ENCODE peak calls at places on chromosome 15, in nine cellular contexts. One of them, this sample, is unnamed.

GRCh38 chr15:65082303-65082958 is 5.9 kb downstream of the KBTBD13 start:
- DNase-seq in A549: no peak
- DNase-seq in thoracic aorta: no peak
- DNase-seq in tibial nerve: no peak
- DNase-seq in mesenchymal stem cell: no peak
- DNase-seq in IMR-90: no peak
- DNase-seq in upper lobe of right lung: peak; percentile 67
- DNase-seq in tibial artery: peak; percentile 69
- DNase-seq in astrocyte: no peak
- DNase-seq in this sample: no peak

GRCh38 chr15:79206940-79207339 is 75.6 kb upstream of the ANKRD34C start:
- DNase-seq in A549: no peak
- DNase-seq in thoracic aorta: no peak
- DNase-seq in tibial nerve: no peak
- DNase-seq in mesenchymal stem cell: no peak
- DNase-seq in IMR-90: no peak
- DNase-seq in upper lobe of right lung: no peak
- DNase-seq in tibial artery: no peak
- DNase-seq in astrocyte: no peak
- DNase-seq in this sample: no peak

GRCh38 chr15:69577397-69577796 is 124.8 kb downstream of the RPLP1 start:
- DNase-seq in A549: no peak
- DNase-seq in thoracic aorta: no peak
- DNase-seq in tibial nerve: no peak
- DNase-seq in mesenchymal stem cell: no peak
- DNase-seq in IMR-90: no peak
- DNase-seq in upper lobe of right lung: no peak
- DNase-seq in tibial artery: no peak
- DNase-seq in astrocyte: no peak
- DNase-seq in this sample: no peak

GRCh38 chr15:87667643-87668042 is 588.9 kb downstream of the NTRK3 start:
- DNase-seq in A549: no peak
- DNase-seq in thoracic aorta: no peak
- DNase-seq in tibial nerve: no peak
- DNase-seq in mesenchymal stem cell: peak; percentile 6
- DNase-seq in IMR-90: no peak
- DNase-seq in upper lobe of right lung: no peak
- DNase-seq in tibial artery: no peak
- DNase-seq in astrocyte: no peak
- DNase-seq in this sample: no peak

GRCh38 chr15:47607750-47608149 is 109.6 kb upstream of the SEMA6D start:
- DNase-seq in A549: no peak
- DNase-seq in thoracic aorta: no peak
- DNase-seq in tibial nerve: no peak
- DNase-seq in mesenchymal stem cell: no peak
- DNase-seq in IMR-90: no peak
- DNase-seq in upper lobe of right lung: no peak
- DNase-seq in tibial artery: no peak
- DNase-seq in astrocyte: peak; percentile 36
- DNase-seq in this sample: no peak

GRCh38 chr15:45458746-45459403 is 63.7 kb downstream of the SLC30A4 start:
- DNase-seq in A549: no peak
- DNase-seq in thoracic aorta: no peak
- DNase-seq in tibial nerve: peak; percentile 63
- DNase-seq in mesenchymal stem cell: peak; percentile 57
- DNase-seq in IMR-90: peak; percentile 37
- DNase-seq in upper lobe of right lung: no peak
- DNase-seq in tibial artery: peak; percentile 78
- DNase-seq in astrocyte: no peak
- DNase-seq in this sample: peak; percentile 65

GRCh38 chr15:79016527-79017170 is 71.8 kb upstream of the CTSH start:
- DNase-seq in A549: no peak
- DNase-seq in thoracic aorta: no peak
- DNase-seq in tibial nerve: no peak
- DNase-seq in mesenchymal stem cell: no peak
- DNase-seq in IMR-90: no peak
- DNase-seq in upper lobe of right lung: no peak
- DNase-seq in tibial artery: no peak
- DNase-seq in astrocyte: no peak
- DNase-seq in this sample: no peak

GRCh38 chr15:68843425-68844311 is 23.0 kb upstream of the ANP32A start:
- DNase-seq in A549: no peak
- DNase-seq in thoracic aorta: no peak
- DNase-seq in tibial nerve: no peak
- DNase-seq in mesenchymal stem cell: peak; percentile 21
- DNase-seq in IMR-90: no peak
- DNase-seq in upper lobe of right lung: no peak
- DNase-seq in tibial artery: no peak
- DNase-seq in astrocyte: peak; percentile 6
- DNase-seq in this sample: peak; percentile 52

GRCh38 chr15:66651913-66652642 is 50.0 kb upstream of the SMAD6 start:
- DNase-seq in A549: no peak
- DNase-seq in thoracic aorta: no peak
- DNase-seq in tibial nerve: no peak
- DNase-seq in mesenchymal stem cell: no peak
- DNase-seq in IMR-90: no peak
- DNase-seq in upper lobe of right lung: no peak
- DNase-seq in tibial artery: no peak
- DNase-seq in astrocyte: no peak
- DNase-seq in this sample: no peak

GRCh38 chr15:66650433-66650832 is 51.6 kb upstream of the SMAD6 start:
- DNase-seq in A549: no peak
- DNase-seq in thoracic aorta: no peak
- DNase-seq in tibial nerve: peak; percentile 35
- DNase-seq in mesenchymal stem cell: peak; percentile 63
- DNase-seq in IMR-90: no peak
- DNase-seq in upper lobe of right lung: peak; percentile 82
- DNase-seq in tibial artery: peak; percentile 79
- DNase-seq in astrocyte: no peak
- DNase-seq in this sample: no peak

GRCh38 chr15:66649235-66649984 is 52.6 kb upstream of the SMAD6 start:
- DNase-seq in A549: no peak
- DNase-seq in thoracic aorta: no peak
- DNase-seq in tibial nerve: no peak
- DNase-seq in mesenchymal stem cell: no peak
- DNase-seq in IMR-90: no peak
- DNase-seq in upper lobe of right lung: no peak
- DNase-seq in tibial artery: no peak
- DNase-seq in astrocyte: no peak
- DNase-seq in this sample: no peak

GRCh38 chr15:66652806-66653205 is 49.2 kb upstream of the SMAD6 start:
- DNase-seq in A549: no peak
- DNase-seq in thoracic aorta: no peak
- DNase-seq in tibial nerve: no peak
- DNase-seq in mesenchymal stem cell: no peak
- DNase-seq in IMR-90: no peak
- DNase-seq in upper lobe of right lung: no peak
- DNase-seq in tibial artery: no peak
- DNase-seq in astrocyte: no peak
- DNase-seq in this sample: no peak

GRCh38 chr15:66651198-66651597 is 50.8 kb upstream of the SMAD6 start:
- DNase-seq in A549: no peak
- DNase-seq in thoracic aorta: no peak
- DNase-seq in tibial nerve: no peak
- DNase-seq in mesenchymal stem cell: peak; percentile 44
- DNase-seq in IMR-90: no peak
- DNase-seq in upper lobe of right lung: no peak
- DNase-seq in tibial artery: no peak
- DNase-seq in astrocyte: no peak
- DNase-seq in this sample: no peak
- H3K4me1 ChIP-seq in A549: peaks cover 14% of the 10 kb centered on the region
- H3K4me1 ChIP-seq in thoracic aorta: peaks cover 11% of the 10 kb centered on the region
- H3K4me1 ChIP-seq in tibial nerve: peaks cover 18% of the 10 kb centered on the region
- H3K4me1 ChIP-seq in mesenchymal stem cell: peaks cover 15% of the 10 kb centered on the region
- H3K4me1 ChIP-seq in IMR-90: peaks cover 2% of the 10 kb centered on the region
- H3K4me1 ChIP-seq in upper lobe of right lung: peaks cover 39% of the 10 kb centered on the region
- H3K4me1 ChIP-seq in tibial artery: peaks cover 40% of the 10 kb centered on the region
- H3K4me1 ChIP-seq in astrocyte: peaks cover 11% of the 10 kb centered on the region
- H3K4me1 ChIP-seq in this sample: peaks cover 9% of the 10 kb centered on the region

GRCh38 chr15:63232400-63232799 is 43.0 kb downstream of the RAB8B start:
- DNase-seq in A549: no peak
- DNase-seq in thoracic aorta: no peak
- DNase-seq in tibial nerve: no peak
- DNase-seq in mesenchymal stem cell: no peak
- DNase-seq in IMR-90: no peak
- DNase-seq in upper lobe of right lung: no peak
- DNase-seq in tibial artery: no peak
- DNase-seq in astrocyte: no peak
- DNase-seq in this sample: no peak

GRCh38 chr15:63232943-63233342 is 43.5 kb downstream of the RAB8B start:
- DNase-seq in A549: no peak
- DNase-seq in thoracic aorta: no peak
- DNase-seq in tibial nerve: no peak
- DNase-seq in mesenchymal stem cell: peak; percentile 40
- DNase-seq in IMR-90: peak; percentile 19
- DNase-seq in upper lobe of right lung: no peak
- DNase-seq in tibial artery: no peak
- DNase-seq in astrocyte: no peak
- DNase-seq in this sample: no peak

GRCh38 chr15:63231717-63232116 is 42.3 kb downstream of the RAB8B start:
- DNase-seq in A549: no peak
- DNase-seq in thoracic aorta: no peak
- DNase-seq in tibial nerve: no peak
- DNase-seq in mesenchymal stem cell: peak; percentile 28
- DNase-seq in IMR-90: no peak
- DNase-seq in upper lobe of right lung: no peak
- DNase-seq in tibial artery: no peak
- DNase-seq in astrocyte: no peak
- DNase-seq in this sample: no peak

GRCh38 chr15:63233667-63234419 is 43.6 kb upstream of the APH1B start:
- DNase-seq in A549: no peak
- DNase-seq in thoracic aorta: no peak
- DNase-seq in tibial nerve: no peak
- DNase-seq in mesenchymal stem cell: peak; percentile 59
- DNase-seq in IMR-90: peak; percentile 87
- DNase-seq in upper lobe of right lung: no peak
- DNase-seq in tibial artery: no peak
- DNase-seq in astrocyte: peak; percentile 88
- DNase-seq in this sample: no peak

DNA sequence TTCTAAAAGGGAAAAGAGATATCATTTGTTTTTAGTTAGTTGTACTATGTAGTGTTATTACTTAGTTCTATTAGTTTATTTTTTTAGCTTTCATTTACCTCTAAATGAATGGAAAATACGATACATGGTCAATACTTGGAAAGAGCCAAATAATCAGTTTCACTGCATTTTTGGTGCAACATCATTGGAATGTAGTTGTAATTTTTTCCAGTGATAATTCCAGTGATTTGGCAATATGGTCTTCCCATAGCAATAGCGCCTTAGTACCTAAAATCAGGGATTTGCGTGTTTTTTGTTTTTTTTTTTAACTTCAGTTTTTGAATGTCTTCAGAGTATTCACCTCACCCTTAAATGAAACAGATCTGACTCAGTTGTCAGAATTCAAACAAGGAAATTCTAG is 41.8 kb downstream of the RAB8B start:
- DNase-seq in A549: no peak
- DNase-seq in thoracic aorta: no peak
- DNase-seq in tibial nerve: no peak
- DNase-seq in mesenchymal stem cell: no peak
- DNase-seq in IMR-90: no peak
- DNase-seq in upper lobe of right lung: no peak
- DNase-seq in tibial artery: no peak
- DNase-seq in astrocyte: no peak
- DNase-seq in this sample: no peak
- H3K4me1 ChIP-seq in A549: peaks cover 53% of the 10 kb centered on the region
- H3K4me1 ChIP-seq in thoracic aorta: peaks cover 41% of the 10 kb centered on the region
- H3K4me1 ChIP-seq in tibial nerve: peaks cover 39% of the 10 kb centered on the region
- H3K4me1 ChIP-seq in mesenchymal stem cell: peaks cover 13% of the 10 kb centered on the region
- H3K4me1 ChIP-seq in IMR-90: peaks cover 20% of the 10 kb centered on the region
- H3K4me1 ChIP-seq in upper lobe of right lung: peaks cover 56% of the 10 kb centered on the region
- H3K4me1 ChIP-seq in tibial artery: peaks cover 25% of the 10 kb centered on the region
- H3K4me1 ChIP-seq in astrocyte: peaks cover 30% of the 10 kb centered on the region
- H3K4me1 ChIP-seq in this sample: peaks cover 66% of the 10 kb centered on the region

DNA sequence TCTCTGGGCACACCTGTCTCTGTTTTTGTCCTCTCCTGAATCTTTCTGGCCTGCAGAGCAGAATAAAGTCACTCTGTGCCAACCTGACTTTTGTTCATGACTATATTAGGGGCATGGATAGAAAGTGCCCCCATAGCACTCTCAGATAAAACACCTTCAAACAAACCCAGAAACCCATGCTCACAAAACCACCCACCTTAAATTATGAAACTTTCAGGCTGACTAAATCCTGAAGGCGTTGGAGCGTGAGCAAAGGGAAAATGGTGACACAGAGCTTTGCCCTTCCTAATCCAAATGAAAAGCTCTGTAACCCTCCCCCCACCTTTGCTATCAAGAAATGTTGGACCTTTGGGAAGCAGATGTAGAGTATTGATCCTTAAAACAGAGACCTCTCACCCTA is 138.9 kb downstream of the IGF1R start:
- DNase-seq in A549: no peak
- DNase-seq in thoracic aorta: no peak
- DNase-seq in tibial nerve: no peak
- DNase-seq in mesenchymal stem cell: no peak
- DNase-seq in IMR-90: no peak
- DNase-seq in upper lobe of right lung: no peak
- DNase-seq in tibial artery: no peak
- DNase-seq in astrocyte: no peak
- DNase-seq in this sample: no peak
- H3K4me1 ChIP-seq in A549: peaks cover 100% of the 10 kb centered on the region
- H3K4me1 ChIP-seq in thoracic aorta: peaks cover 16% of the 10 kb centered on the region
- H3K4me1 ChIP-seq in tibial nerve: no peaks in the 10 kb centered on the region
- H3K4me1 ChIP-seq in mesenchymal stem cell: peaks cover 16% of the 10 kb centered on the region
- H3K4me1 ChIP-seq in IMR-90: peaks cover 10% of the 10 kb centered on the region
- H3K4me1 ChIP-seq in upper lobe of right lung: peaks cover 33% of the 10 kb centered on the region
- H3K4me1 ChIP-seq in tibial artery: peaks cover 89% of the 10 kb centered on the region
- H3K4me1 ChIP-seq in astrocyte: peaks cover 22% of the 10 kb centered on the region
- H3K4me1 ChIP-seq in this sample: no peaks in the 10 kb centered on the region

GRCh38 chr15:90408657-90409056 is 20.6 kb downstream of the IQGAP1 start:
- DNase-seq in A549: no peak
- DNase-seq in thoracic aorta: no peak
- DNase-seq in tibial nerve: no peak
- DNase-seq in mesenchymal stem cell: no peak
- DNase-seq in IMR-90: no peak
- DNase-seq in upper lobe of right lung: no peak
- DNase-seq in tibial artery: no peak
- DNase-seq in astrocyte: no peak
- DNase-seq in this sample: no peak

GRCh38 chr15:90402806-90403205 is 14.8 kb downstream of the IQGAP1 start:
- DNase-seq in A549: no peak
- DNase-seq in thoracic aorta: no peak
- DNase-seq in tibial nerve: no peak
- DNase-seq in mesenchymal stem cell: no peak
- DNase-seq in IMR-90: no peak
- DNase-seq in upper lobe of right lung: no peak
- DNase-seq in tibial artery: no peak
- DNase-seq in astrocyte: no peak
- DNase-seq in this sample: no peak

GRCh38 chr15:90402230-90402629 is 14.2 kb downstream of the IQGAP1 start:
- DNase-seq in A549: no peak
- DNase-seq in thoracic aorta: no peak
- DNase-seq in tibial nerve: no peak
- DNase-seq in mesenchymal stem cell: peak; percentile 85
- DNase-seq in IMR-90: peak; percentile 85
- DNase-seq in upper lobe of right lung: no peak
- DNase-seq in tibial artery: peak; percentile 85
- DNase-seq in astrocyte: peak; percentile 86
- DNase-seq in this sample: peak; percentile 80

GRCh38 chr15:90407871-90408317 is 19.9 kb downstream of the IQGAP1 start:
- DNase-seq in A549: no peak
- DNase-seq in thoracic aorta: no peak
- DNase-seq in tibial nerve: no peak
- DNase-seq in mesenchymal stem cell: peak; percentile 83
- DNase-seq in IMR-90: peak; percentile 61
- DNase-seq in upper lobe of right lung: no peak
- DNase-seq in tibial artery: no peak
- DNase-seq in astrocyte: no peak
- DNase-seq in this sample: no peak

DNA sequence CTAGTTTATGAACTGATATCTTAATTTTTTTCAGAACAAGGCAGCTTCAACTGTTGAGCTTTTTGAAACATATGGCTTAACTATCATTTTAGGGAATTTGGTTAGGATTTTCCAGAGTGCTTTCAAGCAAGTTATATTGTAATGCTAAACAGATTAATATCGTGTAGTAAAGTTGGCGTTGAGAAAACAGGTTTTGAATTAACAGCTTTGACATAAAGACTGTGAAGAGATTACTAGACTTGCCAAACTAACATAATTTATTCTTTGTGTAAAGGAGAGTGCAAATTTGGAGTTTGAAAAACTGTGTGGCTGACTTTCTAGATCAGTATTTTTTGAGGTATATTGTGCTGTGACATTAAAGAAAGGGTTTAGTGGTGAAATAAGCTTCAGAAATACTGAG is 17.2 kb downstream of the IQGAP1 start:
- DNase-seq in A549: no peak
- DNase-seq in thoracic aorta: no peak
- DNase-seq in tibial nerve: no peak
- DNase-seq in mesenchymal stem cell: no peak
- DNase-seq in IMR-90: no peak
- DNase-seq in upper lobe of right lung: no peak
- DNase-seq in tibial artery: no peak
- DNase-seq in astrocyte: no peak
- DNase-seq in this sample: no peak
- H3K4me1 ChIP-seq in A549: peaks cover 64% of the 10 kb centered on the region
- H3K4me1 ChIP-seq in thoracic aorta: peaks cover 79% of the 10 kb centered on the region
- H3K4me1 ChIP-seq in tibial nerve: peaks cover 44% of the 10 kb centered on the region
- H3K4me1 ChIP-seq in mesenchymal stem cell: peaks cover 12% of the 10 kb centered on the region
- H3K4me1 ChIP-seq in IMR-90: peaks cover 22% of the 10 kb centered on the region
- H3K4me1 ChIP-seq in upper lobe of right lung: peaks cover 82% of the 10 kb centered on the region
- H3K4me1 ChIP-seq in tibial artery: peaks cover 92% of the 10 kb centered on the region
- H3K4me1 ChIP-seq in astrocyte: peaks cover 48% of the 10 kb centered on the region
- H3K4me1 ChIP-seq in this sample: peaks cover 49% of the 10 kb centered on the region